ENCODE peak calls at places on chromosomes 4 and X, in five cellular contexts. G is HepG2, N is SK-N-SH, W is GM12878, Y is K562. R is an unnamed sample.

GRCh38 chrX:26192204-26192603 is at the start of gene MAGEB6:
- DNase-seq in Y (no peak), N (no peak), G (no peak), W (no peak), R (no peak)

GRCh38 chr4:159401791-159402380 is 299.0 kb downstream of the RAPGEF2 start:
- DNase-seq in W (no peak), N (no peak), G (peak), Y (no peak), R (no peak)

GRCh38 chr4:138952405-138952804 is 63.2 kb upstream of the NOCT start:
- DNase-seq in W (no peak), G (no peak), N (no peak), Y (no peak), R (no peak)

GRCh38 chr4:185395255-185395955 is at the start of gene LRP2BP:
- DNase-seq in Y (no peak), G (peak), N (no peak), W (peak), R (no peak)

GRCh38 chr4:155403886-155404285 is 27.1 kb upstream of the MAP9 start:
- DNase-seq in Y (no peak), N (peak), W (no peak), G (no peak), R (no peak)

GRCh38 chrX:138128025-138128671 is 562.2 kb downstream of the ZIC3 start:
- DNase-seq in N (peak), G (peak), Y (peak), W (no peak), R (peak)

GRCh38 chr4:140049024-140049923 is 104.7 kb downstream of the MAML3 start:
- DNase-seq in G (peak), N (peak), Y (no peak), W (no peak), R (peak)

GRCh38 chr4:56626963-56627362 is 54.1 kb downstream of the HOPX start:
- DNase-seq in W (no peak), G (peak), Y (no peak), N (no peak), R (no peak)

GRCh38 chrX:4547218-4547836 is 833.9 kb upstream of the PRKX start:
- DNase-seq in Y (peak), N (peak), G (peak), W (peak), R (no peak)

GRCh38 chrX:75038925-75039324 is 113.7 kb upstream of the NEXMIF start:
- DNase-seq in W (peak), N (no peak), G (peak), Y (no peak), R (peak)

GRCh38 chr4:144451771-144452170 is 194.2 kb upstream of the HHIP start:
- DNase-seq in G (no peak), W (no peak), N (no peak), Y (no peak), R (no peak)

GRCh38 chr4:5504486-5504885 is 203.9 kb downstream of the EVC2 start:
- DNase-seq in G (no peak), W (no peak), N (no peak), Y (no peak), R (no peak)

GRCh38 chrX:122945328-122945727 is 238.8 kb upstream of the GRIA3 start:
- DNase-seq in G (no peak), Y (no peak), N (no peak), W (no peak), R (no peak)

GRCh38 chr4:151940290-151940689 is 179.5 kb upstream of the GATB start:
- DNase-seq in W (no peak), N (no peak), G (no peak), Y (no peak), R (no peak)

GRCh38 chrX:109264878-109265277 is 217.0 kb downstream of the GUCY2F start:
- DNase-seq in Y (no peak), W (no peak), N (no peak), G (no peak), R (no peak)

GRCh38 chr4:42357325-42357724 is 40.0 kb upstream of the SHISA3 start:
- DNase-seq in N (no peak), G (no peak), Y (no peak), W (no peak), R (no peak)

GRCh38 chr4:127505203-127505602 is 127.6 kb upstream of the INTU start:
- DNase-seq in N (peak), Y (no peak), W (no peak), G (no peak), R (no peak)

GRCh38 chrX:54785901-54786300 is 12.2 kb downstream of the ITIH6 start:
- DNase-seq in G (peak), Y (peak), W (no peak), N (no peak), R (no peak)

GRCh38 chr4:151691639-151692442 is 69.0 kb downstream of the GATB start:
- DNase-seq in N (no peak), W (no peak), Y (no peak), G (no peak), R (no peak)

GRCh38 chrX:13101439-13102139 is 57.2 kb upstream of the FAM9C start:
- DNase-seq in N (no peak), G (no peak), W (no peak), Y (peak), R (peak)

GRCh38 chrX:100449696-100450606 is 39.9 kb upstream of the PCDH19 start:
- DNase-seq in N (no peak), G (no peak), W (no peak), Y (no peak), R (no peak)

GRCh38 chr4:17475481-17475880 is 36.4 kb downstream of the QDPR start:
- DNase-seq in G (no peak), W (no peak), Y (no peak), N (peak), R (no peak)

GRCh38 chrX:110346681-110347080 is 12.0 kb upstream of the RTL9 start:
- DNase-seq in W (no peak), N (no peak), G (no peak), Y (peak), R (no peak)

GRCh38 chr4:72255269-72255668 is 223.5 kb downstream of the NPFFR2 start:
- DNase-seq in W (no peak), G (no peak), N (no peak), Y (no peak), R (no peak)

GRCh38 chr4:162727232-162727631 is 439.5 kb downstream of the NAF1 start:
- DNase-seq in W (no peak), Y (peak), G (peak), N (no peak), R (no peak)

DNA sequence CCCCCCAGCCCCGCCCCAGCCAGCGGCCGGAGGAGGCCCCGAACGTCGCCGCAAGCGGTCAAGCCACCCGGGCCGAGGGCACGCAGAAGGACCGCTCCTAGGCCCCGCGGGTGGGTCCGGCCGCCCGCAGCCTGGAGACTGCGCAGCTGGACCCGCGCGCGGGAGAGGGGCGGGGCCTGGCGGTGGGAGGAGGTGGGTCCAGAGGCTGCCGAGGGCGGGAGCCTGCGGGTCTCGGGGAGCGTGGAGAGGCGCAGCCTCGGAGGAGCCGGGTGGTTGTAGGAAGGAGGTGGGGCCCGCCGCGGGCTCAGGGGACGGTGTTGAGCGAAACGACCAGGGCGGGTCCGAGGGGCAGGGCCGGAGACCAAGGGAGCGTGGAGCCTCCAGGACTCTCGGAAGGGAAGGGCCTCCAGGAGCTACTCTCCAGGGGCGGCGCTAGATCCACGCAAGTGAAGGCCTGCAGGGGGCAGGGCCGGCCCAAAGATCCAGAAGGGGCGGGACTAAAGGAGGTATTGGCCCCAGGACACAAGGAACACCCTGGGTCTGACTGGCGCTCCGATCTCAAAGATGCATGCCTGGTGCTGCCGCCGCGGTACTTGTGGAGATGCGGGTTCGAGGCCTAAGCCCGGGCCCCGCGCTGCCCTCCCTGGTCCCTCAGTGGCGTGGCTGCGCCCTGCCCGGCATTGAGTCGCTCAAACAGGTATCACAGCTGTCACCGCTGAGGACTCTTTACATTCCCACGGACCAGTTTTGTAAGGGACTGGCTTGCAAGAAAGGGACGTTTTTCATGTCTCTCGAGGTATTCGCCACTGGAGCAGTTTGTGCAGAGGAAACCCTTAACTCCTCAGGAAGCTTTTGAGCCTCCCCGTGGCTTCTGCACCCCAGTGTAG is 5.9 kb downstream of the TIMM17B start:
- DNase-seq in Y (peak), N (peak), W (no peak), G (peak), R (peak)
- TF ChIP-seq CTCF in Y (peak), N (peak), W (peak), G (peak), R (no peak)

DNA sequence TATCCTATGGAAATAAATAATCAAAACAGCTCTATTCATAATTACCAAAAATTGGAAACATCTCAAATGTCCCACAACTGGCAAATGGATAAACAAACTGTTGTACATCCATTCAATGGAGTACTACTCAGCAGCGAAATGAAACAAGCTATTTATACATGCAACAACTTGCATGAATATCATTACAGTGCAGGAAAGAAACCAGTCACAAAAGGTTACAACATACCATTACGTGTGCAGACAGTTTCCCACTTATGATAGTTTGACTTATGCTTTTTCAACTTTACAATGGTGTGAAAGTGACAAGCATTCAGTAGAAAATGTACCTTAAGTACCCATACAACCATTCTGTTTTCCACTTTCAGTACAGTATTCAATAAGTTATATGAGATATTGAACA is 82.3 kb downstream of the NEK1 start:
- DNase-seq in W (no peak), Y (no peak), G (no peak), N (no peak), R (no peak)
- TF ChIP-seq GABPA in W (no peak), Y (no peak), G (no peak), N (no peak), R (no peak)

GRCh38 chrX:37746268-37746931 is 33.5 kb upstream of the CYBB start:
- DNase-seq in G (no peak), W (peak), Y (no peak), N (no peak), R (peak)
- TF ChIP-seq REST in G (no peak), W (no peak), Y (no peak), N (no peak), R (peak)

GRCh38 chr4:2792711-2793577 is at the start of gene SH3BP2:
- DNase-seq in Y (peak), G (peak), N (peak), W (no peak), R (no peak)
- TF ChIP-seq CTCF in Y (no peak), G (no peak), N (no peak), W (no peak), R (no peak)

GRCh38 chr4:73597594-73597993 is 22.6 kb downstream of the RASSF6 start:
- DNase-seq in W (no peak), N (no peak), Y (no peak), G (no peak), R (no peak)

GRCh38 chr4:73589887-73590801 is 30.1 kb downstream of the RASSF6 start:
- DNase-seq in G (no peak), W (peak), Y (no peak), N (no peak), R (no peak)

GRCh38 chr4:73589261-73589847 is 30.9 kb downstream of the RASSF6 start:
- DNase-seq in N (no peak), G (no peak), Y (no peak), W (peak), R (no peak)

GRCh38 chr4:73596001-73596400 is 24.2 kb downstream of the RASSF6 start:
- DNase-seq in Y (no peak), G (no peak), N (no peak), W (no peak), R (no peak)

DNA sequence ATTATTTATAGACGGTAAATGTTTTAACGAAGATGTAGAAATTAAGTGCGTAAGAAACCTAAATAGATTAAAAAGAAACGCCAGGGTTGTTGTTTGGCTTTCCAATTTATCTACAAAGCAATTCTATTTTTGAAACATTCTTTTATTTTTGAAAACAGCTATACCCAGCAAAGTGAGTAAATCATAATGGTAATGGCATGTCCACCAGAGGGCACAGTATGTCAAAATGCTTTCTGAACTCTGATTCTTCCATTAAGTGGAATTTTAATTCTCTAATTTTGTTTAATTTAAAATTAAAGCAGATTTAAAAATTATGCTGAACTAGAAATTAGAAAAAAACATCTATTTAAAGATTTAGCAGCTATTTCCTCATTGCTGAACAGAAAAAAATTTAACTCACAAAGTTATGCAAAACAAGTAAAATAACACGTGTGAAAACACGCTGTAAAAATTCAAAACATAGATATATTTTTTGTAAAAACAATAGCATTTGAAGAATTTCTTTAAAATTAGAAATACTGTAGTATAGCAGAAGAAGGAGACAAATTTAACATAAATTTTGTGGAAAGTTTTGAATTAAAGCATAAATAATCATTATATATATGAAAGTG is 26.5 kb downstream of the RASSF6 start:
- DNase-seq in N (no peak), G (peak), Y (no peak), W (no peak), R (no peak)
- TF ChIP-seq GABPA in N (no peak), G (no peak), Y (no peak), W (no peak), R (no peak)

GRCh38 chrX:19748898-19749680 is 138.3 kb downstream of the SH3KBP1 start:
- DNase-seq in W (no peak), G (no peak), Y (no peak), N (no peak), R (no peak)

GRCh38 chrX:19750028-19750786 is 137.2 kb downstream of the SH3KBP1 start:
- DNase-seq in N (no peak), Y (no peak), W (peak), G (no peak), R (no peak)

GRCh38 chrX:19751068-19751467 is 136.3 kb downstream of the SH3KBP1 start:
- DNase-seq in N (no peak), W (no peak), G (no peak), Y (no peak), R (no peak)

GRCh38 chrX:19746919-19747671 is 140.3 kb downstream of the SH3KBP1 start:
- DNase-seq in G (peak), W (no peak), Y (no peak), N (no peak), R (no peak)

GRCh38 chrX:19747672-19748610 is 139.5 kb downstream of the SH3KBP1 start:
- DNase-seq in Y (no peak), W (no peak), G (no peak), N (no peak), R (peak)
- TF ChIP-seq REST in Y (no peak), W (no peak), G (no peak), N (no peak), R (no peak)

R was measured in HL-60.